ENCODE peak calls at places on chromosomes 16 and 17, in seven cellular contexts. O is tibial nerve, M is thoracic aorta, C is AG10803, Y is prostate gland, T is Caco-2, E is adipocyte. Z is an unnamed sample.

GRCh38 chr16:57941016-57941656 is 29.8 kb downstream of the CNGB1 start:
- DNase-seq in O (no peak), M (no peak), C (peak; percentile 42), Y (peak; percentile 91), T (no peak), E (peak; percentile 54), Z (peak; percentile 25)

GRCh38 chr17:19553036-19553435 is 19.4 kb downstream of the SLC47A1 start:
- DNase-seq in O (no peak), M (no peak), C (no peak), Y (no peak), T (no peak), E (no peak), Z (no peak)

GRCh38 chr17:44581868-44582267 is 24.6 kb downstream of the FZD2 start:
- DNase-seq in O (no peak), M (no peak), C (no peak), Y (no peak), T (no peak), E (no peak), Z (no peak)

GRCh38 chr17:12730421-12730820 is 58.9 kb upstream of the ARHGAP44 start:
- DNase-seq in O (no peak), M (no peak), C (no peak), Y (no peak), T (no peak), E (no peak), Z (no peak)

GRCh38 chr17:75927286-75927922 is 13.4 kb downstream of the FBF1 start:
- DNase-seq in O (no peak), M (no peak), C (peak; percentile 13), Y (peak; percentile 77), T (no peak), E (no peak), Z (no peak)

GRCh38 chr17:56638536-56639177 is 45.2 kb downstream of the NOG start:
- DNase-seq in O (no peak), M (no peak), C (peak; percentile 79), Y (no peak), T (no peak), E (no peak), Z (no peak)

GRCh38 chr16:27254262-27254811 is 14.2 kb downstream of the NSMCE1 start:
- DNase-seq in O (no peak), M (no peak), C (no peak), Y (no peak), T (no peak), E (no peak), Z (no peak)

GRCh38 chr16:48384305-48384981 is 770 bp downstream of the SIAH1 start:
- DNase-seq in O (peak; percentile 35), M (no peak), C (peak; percentile 46), Y (no peak), T (peak; percentile 67), E (peak; percentile 75), Z (peak; percentile 74)

GRCh38 chr16:49022351-49022963 is 259.2 kb downstream of the CBLN1 start:
- DNase-seq in O (no peak), M (no peak), C (no peak), Y (no peak), T (no peak), E (no peak), Z (no peak)

GRCh38 chr16:60199154-60199553 is 1465.0 kb upstream of the GOT2 start:
- DNase-seq in O (no peak), M (no peak), C (no peak), Y (no peak), T (no peak), E (no peak), Z (no peak)

GRCh38 chr17:74288785-74289184 is 14.8 kb downstream of the DNAI2 start:
- DNase-seq in O (no peak), M (no peak), C (no peak), Y (no peak), T (no peak), E (no peak), Z (no peak)
- H3K4me3 ChIP-seq in O (no peak overlapping the region), M (no peak overlapping the region), C (no peak overlapping the region), Y (no peak overlapping the region), T (no peak overlapping the region), E (no peak overlapping the region), Z (no peak overlapping the region)

DNA sequence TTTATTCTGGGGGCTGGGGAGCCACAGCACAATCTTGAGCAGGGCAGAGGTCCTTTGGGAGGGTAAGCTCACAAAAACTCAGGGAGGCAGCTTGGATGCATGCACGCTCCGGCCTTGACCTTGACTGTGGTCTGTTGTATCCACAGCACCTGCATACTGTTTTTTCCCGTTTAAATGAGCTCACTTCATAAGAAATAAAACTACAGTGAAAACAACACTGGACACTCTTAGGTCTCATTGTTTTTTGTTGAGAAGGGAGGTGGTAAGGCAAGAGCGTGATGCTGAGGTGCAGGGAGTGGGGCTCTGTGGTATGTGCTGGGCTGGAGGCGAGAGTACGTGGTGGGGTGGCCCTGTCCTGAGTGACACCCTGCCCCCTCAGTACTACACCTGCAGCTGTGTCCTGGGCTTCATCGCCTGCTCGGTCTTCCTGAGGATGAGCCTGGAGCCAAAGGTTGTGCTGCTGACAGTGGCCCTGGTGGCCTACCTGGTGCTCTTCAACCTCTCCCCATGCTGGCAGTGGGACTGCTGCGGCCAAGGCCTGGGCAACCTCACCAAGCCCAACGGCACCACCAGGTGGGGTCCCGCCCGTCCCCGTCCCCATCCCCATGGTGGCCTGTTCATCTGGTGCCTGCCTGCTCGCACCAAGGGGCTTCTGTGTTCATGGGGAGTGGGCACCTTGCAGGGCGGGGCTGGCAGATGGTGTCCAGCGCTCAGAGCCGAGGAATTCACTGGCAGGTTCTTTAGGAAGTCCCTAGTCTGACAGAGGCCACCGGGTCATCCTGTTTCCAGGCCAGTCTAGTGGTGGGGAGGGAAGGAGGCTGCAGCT is 44.2 kb downstream of the ADCY7 start:
- DNase-seq in O (no peak), M (no peak), C (no peak), Y (no peak), T (peak; percentile 42), E (no peak), Z (no peak)
- H3K4me3 ChIP-seq in O (no peak overlapping the region), M (no peak overlapping the region), C (no peak overlapping the region), Y (no peak overlapping the region), T (no peak overlapping the region), E (no peak overlapping the region), Z (no peak overlapping the region)

GRCh38 chr17:48994548-48995331 is 2.4 kb upstream of the IGF2BP1 start:
- DNase-seq in O (no peak), M (no peak), C (no peak), Y (no peak), T (peak; percentile 17), E (no peak), Z (no peak)

GRCh38 chr17:48995332-48995870 is 1.8 kb upstream of the IGF2BP1 start:
- DNase-seq in O (no peak), M (no peak), C (no peak), Y (no peak), T (peak; percentile 70), E (no peak), Z (no peak)

GRCh38 chr17:48996696-48997102 is 486 bp upstream of the IGF2BP1 start:
- DNase-seq in O (no peak), M (no peak), C (no peak), Y (no peak), T (no peak), E (no peak), Z (no peak)

GRCh38 chr17:48997103-48997826 is at the start of gene IGF2BP1:
- DNase-seq in O (no peak), M (no peak), C (peak; percentile 54), Y (no peak), T (peak; percentile 95), E (peak; percentile 87), Z (peak; percentile 61)

DNA sequence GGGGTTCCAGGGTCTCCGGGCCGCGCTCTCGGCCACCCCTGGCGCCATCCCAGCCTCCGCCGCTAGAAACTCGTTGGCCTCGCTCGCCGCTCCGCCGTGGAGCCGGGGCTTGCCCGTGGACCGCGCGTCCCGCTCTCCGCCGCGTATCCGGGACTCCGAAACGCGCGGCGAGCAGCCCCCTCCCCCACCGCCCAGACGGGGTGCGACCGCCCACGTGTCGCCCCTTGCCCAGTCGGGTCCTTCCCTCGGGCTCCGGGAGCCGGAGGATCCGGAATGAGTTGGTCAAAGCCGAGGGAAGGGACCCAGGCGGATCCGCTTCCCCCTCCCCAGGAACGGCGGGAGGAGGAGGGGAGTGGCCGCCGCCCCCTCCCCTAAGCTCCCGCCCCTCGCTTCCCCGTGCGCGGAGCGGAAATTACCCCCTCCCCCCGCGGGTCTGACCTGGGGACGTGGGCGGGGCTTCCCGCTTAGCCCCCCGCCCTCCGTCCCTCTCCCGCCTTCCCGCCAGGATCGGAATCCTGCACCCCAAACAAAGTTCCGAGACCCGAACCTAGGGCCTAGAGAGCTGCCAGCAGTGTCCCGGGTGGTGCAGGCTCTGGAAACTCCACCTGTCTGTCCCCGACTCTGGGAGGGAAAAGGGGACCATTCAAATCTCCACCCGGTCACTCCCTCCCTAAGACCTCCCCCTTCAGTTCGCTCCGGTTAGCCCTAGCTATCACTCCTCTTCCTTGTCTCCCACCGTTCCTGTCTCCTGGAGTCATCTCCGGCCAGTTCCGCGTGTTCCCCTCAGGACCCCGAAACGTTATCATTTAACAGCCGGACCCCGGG is 1.1 kb upstream of the IGF2BP1 start:
- DNase-seq in O (no peak), M (no peak), C (no peak), Y (no peak), T (peak; percentile 98), E (peak; percentile 56), Z (no peak)
- H3K4me3 ChIP-seq in O (no peak overlapping the region), M (no peak overlapping the region), C (peak overlapping the region; percentile 79), Y (no peak overlapping the region), T (peak overlapping the region; percentile 82), E (peak overlapping the region; percentile 74), Z (peak overlapping the region; percentile 61)

DNA sequence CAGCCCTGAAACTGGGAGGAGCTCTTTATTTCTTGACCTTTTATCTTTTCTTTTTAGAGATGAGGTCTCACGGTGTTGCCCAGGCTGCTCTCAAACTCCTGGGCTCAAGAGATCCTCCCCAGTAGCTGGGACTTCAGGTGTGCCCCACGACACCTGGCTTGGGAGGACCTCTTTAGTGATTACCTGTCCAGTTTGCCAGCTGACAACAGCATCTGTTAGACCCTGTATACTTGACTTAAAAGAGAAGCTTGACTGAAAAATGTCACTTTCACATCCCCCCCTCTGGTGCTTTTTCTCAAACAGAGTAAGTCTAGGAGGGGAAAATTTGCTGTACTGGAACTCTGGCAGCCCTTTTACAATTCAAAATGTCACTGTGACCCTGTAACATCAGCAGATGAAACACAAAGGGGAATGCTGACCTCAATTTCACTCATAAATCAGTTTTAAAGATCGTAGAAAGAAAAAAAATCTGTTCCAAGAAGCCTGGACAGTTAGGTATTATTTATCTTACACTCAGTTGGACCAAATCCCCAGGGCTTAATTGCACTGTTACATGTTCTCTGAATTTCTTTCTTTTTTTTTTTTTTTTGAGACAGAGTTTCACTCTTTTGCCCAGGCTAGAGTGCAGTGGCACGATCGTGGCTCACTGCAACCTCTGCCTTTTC is 1.8 kb upstream of the ERN1 start:
- DNase-seq in O (no peak), M (no peak), C (no peak), Y (no peak), T (no peak), E (no peak), Z (no peak)
- H3K4me3 ChIP-seq in O (no peak overlapping the region), M (no peak overlapping the region), C (no peak overlapping the region), Y (no peak overlapping the region), T (no peak overlapping the region), E (no peak overlapping the region), Z (no peak overlapping the region)

DNA sequence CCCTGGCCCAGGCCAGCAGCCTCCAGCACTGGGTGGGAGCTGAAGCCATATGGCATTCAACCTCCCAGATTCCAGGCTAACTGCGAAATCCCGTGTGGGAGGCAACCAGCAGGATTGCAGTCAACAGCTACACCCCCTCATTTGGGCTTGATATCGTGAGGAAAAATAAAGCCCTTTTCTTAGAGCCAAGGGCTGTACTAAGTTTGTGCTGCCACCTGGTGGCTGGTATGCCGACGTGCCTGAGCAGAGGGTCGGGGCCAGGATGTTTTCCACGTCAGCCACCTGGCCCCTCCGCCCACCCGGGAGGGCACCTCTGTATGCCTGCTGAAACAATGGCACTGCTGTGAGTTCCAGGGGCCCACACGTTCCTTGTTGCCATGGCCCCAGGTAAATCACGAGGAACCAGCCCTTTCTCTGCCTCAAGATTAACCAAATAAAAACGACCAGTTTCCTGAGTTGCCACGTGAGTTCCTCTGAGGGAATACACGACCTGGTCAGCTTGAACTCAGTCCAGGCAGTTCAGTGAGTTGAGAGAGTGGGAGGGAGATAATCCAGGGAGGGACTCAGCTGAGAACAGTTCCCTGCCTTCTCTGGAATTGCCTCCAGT is 9.0 kb downstream of the TMEM98 start:
- DNase-seq in O (peak; percentile 76), M (peak; percentile 18), C (peak; percentile 72), Y (peak; percentile 72), T (peak; percentile 74), E (peak; percentile 77), Z (peak; percentile 41)
- H3K4me3 ChIP-seq in O (no peak overlapping the region), M (peak overlapping the region; percentile 52), C (no peak overlapping the region), Y (no peak overlapping the region), T (no peak overlapping the region), E (no peak overlapping the region), Z (no peak overlapping the region)